ENCODE peak calls at places on chromosome 15, in eight cellular contexts. Z is HEK293T; Q is hepatocyte; R is astrocyte of the spinal cord; O is stimulated activated naive CD8-positive, alpha-beta T cell treated with anti-CD3 and anti-CD28 coated beads, Interleukin-15, amount 100 ng/mL, for 72 hours; G is left cardiac atrium; V is activated naive CD4-positive, alpha-beta T cell treated with anti-CD3 and anti-CD28 coated beads for 36 hours; X is endothelial cell of umbilical vein. A is an unnamed sample.

GRCh38 chr15:25846377-25846776 is 16.8 kb downstream of the ATP10A start:
- DNase-seq in Z (no peak), Q (no peak), R (no peak), O (peak; percentile 62), G (no peak), V (peak; percentile 80), X (no peak), A (no peak)

GRCh38 chr15:23567921-23568320 is 2.4 kb downstream of the MKRN3 start:
- DNase-seq in Z (no peak), Q (no peak), R (no peak), O (no peak), G (no peak), V (no peak), X (no peak), A (no peak)

GRCh38 chr15:101295607-101296225 is 668 bp upstream of the SNRPA1 start:
- DNase-seq in Z (peak; percentile 54), Q (peak; percentile 26), R (peak; percentile 44), O (no peak), G (no peak), V (peak; percentile 16), X (peak; percentile 44), A (no peak)

GRCh38 chr15:70323111-70323851 is 225.6 kb upstream of the TLE3 start:
- DNase-seq in Z (no peak), Q (peak; percentile 54), R (peak; percentile 60), O (no peak), G (peak; percentile 51), V (no peak), X (no peak), A (no peak)

GRCh38 chr15:75721462-75721922 is 8.8 kb upstream of the CSPG4 start:
- DNase-seq in Z (no peak), Q (no peak), R (no peak), O (no peak), G (no peak), V (no peak), X (no peak), A (no peak)

GRCh38 chr15:94235041-94235440 is 3.7 kb downstream of the MCTP2 start:
- DNase-seq in Z (no peak), Q (no peak), R (no peak), O (no peak), G (no peak), V (no peak), X (no peak), A (no peak)

GRCh38 chr15:32919749-32920414 is 202.1 kb downstream of the GREM1 start:
- DNase-seq in Z (no peak), Q (no peak), R (peak; percentile 81), O (no peak), G (no peak), V (no peak), X (no peak), A (no peak)

GRCh38 chr15:20340331-20340811 is 201.2 kb downstream of the GOLGA6L6 start:
- DNase-seq in Z (no peak), Q (peak; percentile 89), R (no peak), O (peak; percentile 29), G (peak; percentile 82), V (peak; percentile 12), X (peak; percentile 2), A (no peak)

GRCh38 chr15:74608776-74609175 is 6.9 kb upstream of the CLK3 start:
- DNase-seq in Z (no peak), Q (no peak), R (no peak), O (no peak), G (no peak), V (no peak), X (no peak), A (no peak)

GRCh38 chr15:41018534-41018933 is 65.3 kb downstream of the CHAC1 start:
- DNase-seq in Z (no peak), Q (peak; percentile 67), R (peak; percentile 50), O (no peak), G (no peak), V (no peak), X (peak; percentile 90), A (no peak)

GRCh38 chr15:96232335-96232734 is 98.2 kb upstream of the NR2F2 start:
- DNase-seq in Z (no peak), Q (no peak), R (no peak), O (no peak), G (no peak), V (no peak), X (no peak), A (no peak)

A was measured in caudate nucleus.